ENCODE peak calls at places on chromosomes 3 and 15, in nine cellular contexts. Q, A, U, G, W, D, O, H and R are unnamed samples.

GRCh38 chr3:23629181-23629893 is 176.4 kb upstream of the UBE2E1 start:
- DNase-seq in O (no peak), G (no peak), A (no peak), W (peak), H (no peak), U (no peak), Q (no peak), D (no peak), R (no peak)

GRCh38 chr3:184945886-184946625 is 134.1 kb downstream of the VPS8 start:
- DNase-seq in W (no peak), O (no peak), Q (no peak), H (no peak), U (no peak), G (no peak), A (no peak), D (no peak), R (no peak)

GRCh38 chr15:28147827-28148226 is 48.7 kb upstream of the OCA2 start:
- DNase-seq in A (no peak), G (no peak), W (peak), D (no peak), Q (no peak), U (no peak), O (no peak), H (no peak), R (no peak)

GRCh38 chr3:120092444-120092843 is 1.8 kb downstream of the GSK3B start:
- DNase-seq in W (no peak), H (no peak), O (no peak), U (no peak), Q (no peak), D (no peak), G (no peak), A (no peak), R (no peak)

GRCh38 chr3:174198199-174198598 is 660.9 kb upstream of the NAALADL2 start:
- DNase-seq in H (no peak), Q (no peak), O (no peak), A (no peak), W (peak), U (no peak), G (no peak), D (peak), R (no peak)

GRCh38 chr3:43540625-43541024 is 81.2 kb downstream of the ANO10 start:
- DNase-seq in W (peak), G (no peak), A (no peak), O (peak), Q (no peak), D (no peak), U (no peak), H (no peak), R (no peak)

GRCh38 chr3:53231532-53232511 is 24.0 kb downstream of the TKT start:
- DNase-seq in H (no peak), A (no peak), O (no peak), D (no peak), Q (no peak), W (no peak), U (no peak), G (no peak), R (no peak)

GRCh38 chr3:40451551-40451950 is 5.6 kb upstream of the RPL14 start:
- DNase-seq in H (no peak), A (no peak), O (no peak), Q (no peak), G (no peak), D (peak), W (no peak), U (no peak), R (no peak)

GRCh38 chr3:65729553-65729952 is 309.2 kb downstream of the MAGI1 start:
- DNase-seq in D (no peak), U (no peak), G (no peak), W (peak), A (no peak), H (no peak), Q (no peak), O (peak), R (no peak)

GRCh38 chr15:65528461-65529060 is 1.7 kb upstream of the HACD3 start:
- DNase-seq in H (no peak), U (no peak), W (no peak), O (no peak), A (no peak), Q (no peak), D (no peak), G (no peak), R (no peak)

GRCh38 chr15:33279613-33280205 is 31.1 kb upstream of the RYR3 start:
- DNase-seq in G (no peak), A (no peak), H (no peak), Q (no peak), U (no peak), W (peak), O (no peak), D (peak), R (no peak)

GRCh38 chr3:9820944-9821343 is 10.9 kb downstream of the TTLL3 start:
- DNase-seq in O (no peak), G (no peak), U (no peak), H (peak), Q (no peak), W (peak), D (peak), A (no peak), R (no peak)

DNA sequence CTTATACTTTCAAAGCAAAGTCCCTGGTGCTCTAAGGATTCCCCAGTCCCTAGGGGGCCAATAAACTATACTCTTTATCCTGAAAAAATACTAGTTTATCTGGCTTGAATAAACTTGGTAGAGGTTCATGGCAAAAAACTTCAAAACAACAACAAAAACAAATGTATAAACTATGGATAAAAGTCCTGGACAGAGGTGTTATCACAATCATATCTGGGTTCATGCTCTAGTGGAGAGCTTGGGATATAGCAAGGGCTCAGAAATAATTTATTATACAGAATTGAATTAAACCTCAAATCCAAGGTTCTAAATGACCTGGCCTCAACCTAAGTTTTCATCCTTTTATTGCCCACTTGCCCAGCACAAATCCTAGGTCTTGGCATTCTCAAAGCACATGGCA is 98.6 kb upstream of the TRIM42 start:
- DNase-seq in A (no peak), Q (no peak), W (no peak), O (no peak), U (no peak), D (no peak), H (no peak), G (no peak), R (no peak)
- TF ChIP-seq CTCF in A (no peak), Q (no peak), W (no peak), O (no peak), U (no peak), D (peak), H (no peak), G (no peak), R (no peak)

DNA sequence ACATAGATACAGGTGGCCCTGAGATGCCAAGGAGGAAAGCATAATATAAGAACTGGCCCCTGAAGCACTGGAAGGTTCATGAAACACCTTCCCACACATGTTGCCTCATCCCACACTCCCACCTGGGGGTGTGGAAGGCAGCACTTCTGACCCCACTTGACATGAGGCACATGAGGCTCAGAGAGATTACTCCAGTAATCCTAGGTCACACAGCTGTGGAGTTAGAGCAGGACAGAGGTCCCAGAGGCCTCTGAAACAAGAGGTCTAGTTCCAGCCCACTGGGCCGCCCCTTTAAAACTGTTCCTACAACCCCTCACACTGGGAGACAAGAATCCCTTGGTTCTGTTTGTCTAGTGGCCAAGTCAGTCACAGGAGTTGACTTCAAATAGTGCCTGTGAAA is 7.2 kb downstream of the SSUH2 start:
- DNase-seq in G (no peak), O (no peak), U (peak), A (no peak), W (no peak), H (no peak), D (no peak), Q (no peak), R (no peak)
- TF ChIP-seq CTCF in G (no peak), O (no peak), U (no peak), A (no peak), W (no peak), H (no peak), D (no peak), Q (no peak), R (no peak)

DNA sequence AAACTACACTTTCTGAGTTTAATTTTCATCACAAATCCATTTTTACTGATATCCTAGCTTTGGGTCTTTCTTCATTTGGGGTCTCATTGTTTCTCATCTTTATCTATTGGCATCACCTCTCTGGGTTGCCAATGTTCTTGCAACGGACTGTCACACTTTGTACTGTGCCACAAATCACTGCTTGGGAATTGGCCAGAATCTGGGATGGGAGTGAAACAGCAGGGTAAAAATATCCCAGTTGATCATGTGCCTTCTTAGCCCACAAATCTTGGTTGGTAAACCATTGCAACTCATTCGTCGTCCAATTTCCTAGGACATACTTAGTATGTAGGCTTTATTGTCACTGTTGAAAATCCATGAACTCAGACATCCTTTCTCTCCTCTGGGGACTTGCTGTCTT is 698.5 kb downstream of the OTOL1 start:
- DNase-seq in D (no peak), W (no peak), Q (no peak), H (no peak), G (no peak), O (no peak), A (no peak), U (no peak), R (no peak)
- TF ChIP-seq CTCF in D (no peak), W (no peak), Q (no peak), H (no peak), G (no peak), O (no peak), A (no peak), U (no peak), R (no peak)

GRCh38 chr3:160931474-160931873 is 173.7 kb downstream of the B3GALNT1 start:
- DNase-seq in D (no peak), W (no peak), H (no peak), G (no peak), O (peak), A (no peak), Q (no peak), U (no peak), R (no peak)

GRCh38 chr3:160927620-160928019 is 171.6 kb downstream of the PPM1L start:
- DNase-seq in O (no peak), G (no peak), Q (no peak), H (no peak), W (no peak), D (no peak), U (no peak), A (no peak), R (no peak)

GRCh38 chr3:160928183-160928718 is 172.2 kb downstream of the PPM1L start:
- DNase-seq in U (no peak), O (no peak), A (no peak), W (peak), Q (no peak), H (no peak), D (no peak), G (no peak), R (peak)

GRCh38 chr3:160924776-160925175 is 168.7 kb downstream of the PPM1L start:
- DNase-seq in Q (no peak), H (no peak), O (no peak), U (no peak), W (no peak), D (no peak), A (no peak), G (no peak), R (no peak)

GRCh38 chr3:160929595-160929994 is 173.6 kb downstream of the PPM1L start:
- DNase-seq in G (no peak), H (peak), Q (no peak), D (no peak), U (peak), O (peak), W (peak), A (no peak), R (no peak)
- TF ChIP-seq CTCF in G (no peak), H (peak), Q (no peak), D (no peak), U (no peak), O (peak), W (peak), A (no peak), R (no peak)

GRCh38 chr3:183823963-183824362 is 1.4 kb downstream of the MAP6D1 start:
- DNase-seq in W (no peak), G (no peak), U (no peak), D (no peak), O (no peak), H (no peak), Q (no peak), A (no peak), R (no peak)
- TF ChIP-seq CTCF in W (no peak), G (no peak), U (no peak), D (no peak), O (no peak), H (peak), Q (no peak), A (no peak), R (no peak)

GRCh38 chr3:39146083-39146501 is 7.3 kb downstream of the CSRNP1 start:
- DNase-seq in Q (no peak), H (no peak), O (no peak), W (peak), A (peak), D (no peak), U (peak), G (no peak), R (peak)
- TF ChIP-seq CTCF in Q (no peak), H (no peak), O (no peak), W (peak), A (no peak), D (no peak), U (no peak), G (no peak), R (no peak)

DNA sequence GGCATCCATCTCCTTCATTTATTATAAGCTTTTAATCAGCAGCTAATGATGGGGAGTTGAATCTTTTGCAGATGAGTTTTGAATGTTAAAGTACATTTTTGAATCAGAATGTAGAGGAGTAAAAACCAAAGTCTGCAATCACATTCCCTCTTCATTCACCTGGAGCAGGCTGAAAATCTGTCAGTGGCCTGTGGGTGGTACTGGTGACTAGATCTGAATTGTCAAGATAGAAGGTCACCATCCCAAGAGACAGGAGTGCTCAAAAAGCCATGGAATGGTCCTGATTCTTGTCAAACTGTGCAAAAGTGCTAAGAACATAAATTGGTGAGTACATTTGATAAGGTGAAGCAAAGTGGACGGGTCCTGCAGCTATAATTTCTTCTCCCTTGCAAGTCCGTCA is 881.3 kb upstream of the NR2F2 start:
- DNase-seq in O (no peak), W (no peak), D (no peak), U (no peak), G (no peak), H (no peak), Q (no peak), A (no peak), R (no peak)
- TF ChIP-seq CTCF in O (no peak), W (no peak), D (no peak), U (no peak), G (no peak), H (no peak), Q (no peak), A (no peak), R (no peak)

DNA sequence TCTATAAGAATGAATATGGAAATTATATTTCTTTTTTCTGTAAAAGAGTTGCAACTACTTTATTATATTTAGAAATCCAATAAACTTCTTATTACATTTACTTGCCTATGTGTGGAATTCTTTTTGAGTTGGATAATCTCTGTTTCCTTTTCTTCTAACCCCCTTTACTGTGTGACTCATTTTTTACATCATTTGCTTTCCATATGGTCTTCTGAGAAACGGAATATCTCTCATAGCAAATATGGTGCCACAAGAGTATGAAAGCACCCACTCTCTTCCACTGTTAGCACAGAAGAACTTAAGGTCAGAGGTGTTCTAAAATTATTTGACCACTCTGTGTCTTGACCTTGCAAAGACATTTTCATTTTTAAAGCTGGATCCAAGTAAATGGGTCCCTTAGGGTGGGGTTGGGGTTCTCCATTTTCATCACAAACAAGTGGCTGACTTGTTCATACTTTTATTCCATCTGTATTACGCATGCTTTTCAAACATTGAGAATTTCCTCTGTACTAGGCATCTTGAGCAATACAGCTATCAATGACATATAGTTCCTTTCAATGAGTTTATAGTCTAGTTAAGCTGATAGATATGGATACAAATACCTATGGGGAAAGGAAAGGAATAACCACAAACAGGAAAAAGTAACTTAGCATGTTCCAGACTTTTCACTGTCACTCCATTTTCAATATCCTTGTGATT is 281.1 kb upstream of the TPRG1 start:
- DNase-seq in Q (no peak), D (no peak), U (no peak), G (no peak), W (peak), O (no peak), H (no peak), A (no peak), R (no peak)
- TF ChIP-seq CTCF in Q (no peak), D (no peak), U (no peak), G (no peak), W (no peak), O (no peak), H (no peak), A (no peak), R (no peak)

DNA sequence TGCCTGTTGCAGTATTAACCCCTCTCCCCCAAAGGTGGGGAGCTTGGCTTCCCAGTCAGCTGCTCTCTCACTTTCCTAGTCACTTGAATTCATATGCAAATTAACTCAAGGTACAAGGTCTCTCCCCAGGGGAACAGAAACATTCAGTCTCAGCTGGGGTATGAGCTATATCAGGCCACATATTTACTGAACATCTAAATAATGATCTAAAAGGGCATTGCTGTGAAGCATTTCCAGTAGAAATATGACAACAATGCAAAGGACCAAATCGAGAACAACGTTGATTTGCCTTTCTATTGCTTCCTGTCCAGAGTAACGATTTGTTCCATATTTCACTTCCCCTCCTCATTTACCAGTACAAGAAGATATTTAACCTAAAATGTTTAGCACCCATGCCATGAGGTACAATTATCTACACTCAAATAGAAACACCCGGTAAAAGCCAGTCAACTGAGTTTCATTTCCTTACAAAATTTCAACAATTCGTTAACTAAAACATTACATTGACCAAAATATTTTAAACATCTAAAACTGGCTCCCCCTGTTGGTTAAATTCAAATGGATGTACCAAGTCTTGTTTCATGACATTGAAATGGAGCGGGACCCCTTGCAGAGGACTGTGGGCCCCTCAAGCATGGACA is 36.5 kb upstream of the KLHL6 start:
- DNase-seq in U (no peak), A (no peak), G (no peak), W (peak), O (no peak), Q (no peak), H (no peak), D (no peak), R (peak)
- TF ChIP-seq CTCF in U (no peak), A (no peak), G (no peak), W (peak), O (no peak), Q (no peak), H (peak), D (peak), R (peak)